ENCODE peak calls at places on chromosomes 4 and X, in four cellular contexts. One of them, this sample, is unnamed.

GRCh38 chr4:54363037-54363436 is 133.9 kb downstream of the PDGFRA start:
- DNase-seq in GM23338: no peak
- DNase-seq in SK-N-SH: peak
- DNase-seq in foreskin fibroblast: no peak
- DNase-seq in this sample: no peak

GRCh38 chr4:174210952-174211490 is 72.4 kb downstream of the FBXO8 start:
- DNase-seq in GM23338: no peak
- DNase-seq in SK-N-SH: no peak
- DNase-seq in foreskin fibroblast: peak
- DNase-seq in this sample: no peak

GRCh38 chr4:185222598-185222997 is 13.2 kb downstream of the SNX25 start:
- DNase-seq in GM23338: no peak
- DNase-seq in SK-N-SH: no peak
- DNase-seq in foreskin fibroblast: peak
- DNase-seq in this sample: no peak

GRCh38 chr4:87375719-87376291 is 15.2 kb downstream of the HSD17B11 start:
- DNase-seq in GM23338: peak
- DNase-seq in SK-N-SH: peak
- DNase-seq in foreskin fibroblast: peak
- DNase-seq in this sample: no peak

GRCh38 chr4:10697071-10697470 is 12.5 kb upstream of the CLNK start:
- DNase-seq in GM23338: no peak
- DNase-seq in SK-N-SH: no peak
- DNase-seq in foreskin fibroblast: no peak
- DNase-seq in this sample: no peak

GRCh38 chrX:31178064-31178768 is 106.4 kb upstream of the FTHL17 start:
- DNase-seq in GM23338: no peak
- DNase-seq in SK-N-SH: no peak
- DNase-seq in foreskin fibroblast: no peak
- DNase-seq in this sample: no peak

GRCh38 chr4:13089659-13089998 is 394.5 kb downstream of the RAB28 start:
- DNase-seq in GM23338: peak
- DNase-seq in SK-N-SH: no peak
- DNase-seq in foreskin fibroblast: no peak
- DNase-seq in this sample: no peak

GRCh38 chrX:39121903-39122302 is 320.6 kb downstream of the MID1IP1 start:
- DNase-seq in GM23338: no peak
- DNase-seq in SK-N-SH: no peak
- DNase-seq in foreskin fibroblast: no peak
- DNase-seq in this sample: no peak

GRCh38 chr4:4791299-4791798 is 68.1 kb upstream of the MSX1 start:
- DNase-seq in GM23338: peak
- DNase-seq in SK-N-SH: peak
- DNase-seq in foreskin fibroblast: no peak
- DNase-seq in this sample: no peak

GRCh38 chrX:56947695-56948094 is 47.6 kb downstream of the SPIN3 start:
- DNase-seq in GM23338: no peak
- DNase-seq in SK-N-SH: no peak
- DNase-seq in foreskin fibroblast: peak
- DNase-seq in this sample: no peak

GRCh38 chr4:48071171-48071570 is 54.6 kb downstream of the NIPAL1 start:
- DNase-seq in GM23338: no peak
- DNase-seq in SK-N-SH: no peak
- DNase-seq in foreskin fibroblast: no peak
- DNase-seq in this sample: no peak

GRCh38 chrX:10622197-10622596 is 1.8 kb upstream of the MID1 start:
- DNase-seq in GM23338: no peak
- DNase-seq in SK-N-SH: no peak
- DNase-seq in foreskin fibroblast: peak
- DNase-seq in this sample: no peak

GRCh38 chr4:141652161-141652778 is 15.9 kb downstream of the IL15 start:
- DNase-seq in GM23338: no peak
- DNase-seq in SK-N-SH: no peak
- DNase-seq in foreskin fibroblast: peak
- DNase-seq in this sample: no peak

GRCh38 chrX:130340271-130340670 is 552 bp downstream of the SLC25A14 start:
- DNase-seq in GM23338: no peak
- DNase-seq in SK-N-SH: no peak
- DNase-seq in foreskin fibroblast: no peak
- DNase-seq in this sample: no peak

GRCh38 chr4:122625156-122625555 is 4.3 kb upstream of the IL21 start:
- DNase-seq in GM23338: no peak
- DNase-seq in SK-N-SH: no peak
- DNase-seq in foreskin fibroblast: peak
- DNase-seq in this sample: no peak

GRCh38 chr4:143230683-143231082 is 46.0 kb downstream of the USP38 start:
- DNase-seq in GM23338: no peak
- DNase-seq in SK-N-SH: no peak
- DNase-seq in foreskin fibroblast: no peak
- DNase-seq in this sample: no peak

GRCh38 chr4:140098481-140099132 is 55.4 kb downstream of the MAML3 start:
- DNase-seq in GM23338: no peak
- DNase-seq in SK-N-SH: no peak
- DNase-seq in foreskin fibroblast: peak
- DNase-seq in this sample: no peak

GRCh38 chr4:86919824-86920223 is 15.0 kb upstream of the AFF1 start:
- DNase-seq in GM23338: no peak
- DNase-seq in SK-N-SH: no peak
- DNase-seq in foreskin fibroblast: peak
- DNase-seq in this sample: no peak

GRCh38 chr4:6200011-6200921 is at the start of gene JAKMIP1:
- DNase-seq in GM23338: peak
- DNase-seq in SK-N-SH: peak
- DNase-seq in foreskin fibroblast: peak
- DNase-seq in this sample: no peak

GRCh38 chr4:152591361-152591760 is 55.5 kb upstream of the FBXW7 start:
- DNase-seq in GM23338: peak
- DNase-seq in SK-N-SH: no peak
- DNase-seq in foreskin fibroblast: peak
- DNase-seq in this sample: no peak

GRCh38 chr4:128548381-128548780 is 260.8 kb upstream of the PGRMC2 start:
- DNase-seq in GM23338: no peak
- DNase-seq in SK-N-SH: no peak
- DNase-seq in foreskin fibroblast: no peak
- DNase-seq in this sample: no peak

GRCh38 chr4:139177049-139177887 is at the start of gene ELF2:
- DNase-seq in GM23338: peak
- DNase-seq in SK-N-SH: peak
- DNase-seq in foreskin fibroblast: peak
- DNase-seq in this sample: peak

GRCh38 chr4:166198041-166198440 is 325.0 kb downstream of the TLL1 start:
- DNase-seq in GM23338: no peak
- DNase-seq in SK-N-SH: no peak
- DNase-seq in foreskin fibroblast: no peak
- DNase-seq in this sample: no peak

GRCh38 chr4:76590847-76591281 is 155.8 kb downstream of the SHROOM3 start:
- DNase-seq in GM23338: peak
- DNase-seq in SK-N-SH: no peak
- DNase-seq in foreskin fibroblast: peak
- DNase-seq in this sample: no peak

GRCh38 chr4:60129740-60130139 is 1070.4 kb upstream of the ADGRL3 start:
- DNase-seq in GM23338: no peak
- DNase-seq in SK-N-SH: no peak
- DNase-seq in foreskin fibroblast: no peak
- DNase-seq in this sample: no peak

GRCh38 chr4:170990989-170991589 is 822.1 kb upstream of the GALNTL6 start:
- DNase-seq in GM23338: peak
- DNase-seq in SK-N-SH: peak
- DNase-seq in foreskin fibroblast: no peak
- DNase-seq in this sample: no peak

GRCh38 chr4:186021461-186022167 is 47.3 kb upstream of the TLR3 start:
- DNase-seq in GM23338: peak
- DNase-seq in SK-N-SH: peak
- DNase-seq in foreskin fibroblast: peak
- DNase-seq in this sample: no peak

GRCh38 chr4:20520901-20521300 is 179.4 kb upstream of the PACRGL start:
- DNase-seq in GM23338: no peak
- DNase-seq in SK-N-SH: peak
- DNase-seq in foreskin fibroblast: peak
- DNase-seq in this sample: no peak

DNA sequence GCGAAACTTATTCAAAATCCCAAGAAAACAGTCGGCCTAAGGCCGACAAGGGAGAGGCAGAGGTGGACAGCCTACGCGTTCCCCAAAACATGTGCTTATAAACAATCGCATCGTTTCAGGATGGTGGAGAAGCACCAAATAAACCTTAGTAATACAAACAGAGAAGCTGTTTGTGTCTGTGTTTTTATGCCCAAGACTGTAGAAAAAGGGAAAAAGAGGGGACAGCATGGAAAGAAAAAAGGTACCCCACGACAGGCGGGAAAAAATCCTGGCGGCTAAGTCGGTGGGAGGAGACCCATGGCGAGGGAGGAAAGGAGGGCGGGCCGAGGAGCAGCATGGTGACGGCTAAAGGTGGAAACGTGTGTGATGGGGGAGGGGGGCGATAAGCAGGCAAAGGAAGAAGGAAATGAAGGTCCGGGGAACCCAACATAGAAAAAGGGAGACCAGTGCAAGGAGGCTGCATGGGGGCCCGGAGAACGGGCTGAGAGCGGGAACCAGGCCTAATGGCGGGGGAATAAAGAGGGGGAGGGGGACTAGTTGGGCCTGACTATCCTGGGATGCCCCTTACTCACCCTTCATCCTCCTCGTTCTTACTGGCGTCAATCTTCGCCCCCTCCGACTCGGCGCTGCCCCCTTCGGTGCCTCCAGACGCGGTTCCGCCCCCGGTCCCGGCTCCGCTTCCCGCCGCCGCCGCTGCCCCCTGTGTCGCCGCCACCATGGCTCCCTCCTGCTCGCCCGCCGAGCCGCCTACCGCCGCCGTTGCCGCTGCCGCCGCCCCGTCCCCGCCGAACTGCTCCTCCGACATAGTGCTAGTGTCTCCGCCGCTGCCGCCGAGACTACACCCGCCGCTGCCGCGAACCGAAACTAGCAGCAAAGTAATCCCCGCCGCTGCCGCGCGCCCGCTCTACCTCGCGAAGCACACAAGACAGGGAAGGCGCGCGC is 646 bp downstream of the HNRNPD start:
- DNase-seq in GM23338: peak
- DNase-seq in SK-N-SH: peak
- DNase-seq in foreskin fibroblast: peak
- DNase-seq in this sample: peak
- TF ChIP-seq CTCF in GM23338: no peak
- TF ChIP-seq CTCF in SK-N-SH: no peak
- TF ChIP-seq CTCF in foreskin fibroblast: no peak
- TF ChIP-seq CTCF in this sample: no peak

GRCh38 chrX:153800746-153801145 is 6.3 kb downstream of the SSR4 start:
- DNase-seq in GM23338: no peak
- DNase-seq in SK-N-SH: no peak
- DNase-seq in foreskin fibroblast: no peak
- DNase-seq in this sample: no peak

GRCh38 chrX:153802513-153803045 is 8.1 kb downstream of the SSR4 start:
- DNase-seq in GM23338: no peak
- DNase-seq in SK-N-SH: no peak
- DNase-seq in foreskin fibroblast: no peak
- DNase-seq in this sample: no peak

GRCh38 chrX:153799326-153799725 is 4.9 kb downstream of the SSR4 start:
- DNase-seq in GM23338: no peak
- DNase-seq in SK-N-SH: no peak
- DNase-seq in foreskin fibroblast: no peak
- DNase-seq in this sample: no peak

GRCh38 chrX:153801646-153802045 is 7.2 kb downstream of the SSR4 start:
- DNase-seq in GM23338: no peak
- DNase-seq in SK-N-SH: no peak
- DNase-seq in foreskin fibroblast: no peak
- DNase-seq in this sample: no peak

DNA sequence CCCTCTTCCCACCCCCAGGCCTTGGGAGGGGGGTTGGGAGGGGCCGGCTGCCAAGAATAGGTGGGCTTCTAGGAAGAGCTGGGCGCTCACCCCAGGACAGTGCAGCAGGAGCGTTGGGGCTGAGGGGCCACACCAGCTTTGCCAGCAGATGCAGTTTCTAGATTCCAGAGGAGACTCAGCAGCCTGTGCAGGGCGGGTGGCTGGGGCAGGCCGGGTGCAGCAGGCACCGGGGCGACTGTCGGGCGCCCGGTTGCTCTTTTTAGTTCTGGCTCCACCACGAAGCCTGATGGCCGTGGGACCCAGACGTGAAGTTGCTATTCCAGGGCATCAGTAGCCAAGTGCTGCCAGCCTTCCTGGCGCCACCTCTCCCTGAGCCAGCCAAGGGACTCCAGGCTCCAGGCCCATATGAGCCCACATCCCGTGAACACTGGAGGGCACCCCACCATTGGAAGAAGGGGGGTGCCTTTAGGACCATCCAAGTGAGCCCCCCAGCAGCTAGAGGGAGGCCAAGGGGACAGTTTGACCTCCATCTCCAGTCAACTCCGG is 5.8 kb downstream of the SSR4 start:
- DNase-seq in GM23338: no peak
- DNase-seq in SK-N-SH: no peak
- DNase-seq in foreskin fibroblast: no peak
- DNase-seq in this sample: no peak
- TF ChIP-seq CTCF in GM23338: peak
- TF ChIP-seq CTCF in SK-N-SH: no peak
- TF ChIP-seq CTCF in foreskin fibroblast: no peak
- TF ChIP-seq CTCF in this sample: no peak

GRCh38 chr4:177367336-177367735 is 57.7 kb downstream of the NEIL3 start:
- DNase-seq in GM23338: peak
- DNase-seq in SK-N-SH: no peak
- DNase-seq in foreskin fibroblast: peak
- DNase-seq in this sample: no peak
- TF ChIP-seq CTCF in GM23338: peak
- TF ChIP-seq CTCF in SK-N-SH: no peak
- TF ChIP-seq CTCF in foreskin fibroblast: peak
- TF ChIP-seq CTCF in this sample: no peak

GRCh38 chr4:95361696-95361965 is 187.1 kb downstream of the UNC5C start:
- DNase-seq in GM23338: no peak
- DNase-seq in SK-N-SH: no peak
- DNase-seq in foreskin fibroblast: no peak
- DNase-seq in this sample: no peak

GRCh38 chr4:95363966-95364365 is 184.8 kb downstream of the UNC5C start:
- DNase-seq in GM23338: no peak
- DNase-seq in SK-N-SH: no peak
- DNase-seq in foreskin fibroblast: no peak
- DNase-seq in this sample: no peak

GRCh38 chr4:95363579-95363965 is 185.2 kb downstream of the UNC5C start:
- DNase-seq in GM23338: no peak
- DNase-seq in SK-N-SH: no peak
- DNase-seq in foreskin fibroblast: no peak
- DNase-seq in this sample: no peak

GRCh38 chr4:95362066-95362465 is 186.7 kb downstream of the UNC5C start:
- DNase-seq in GM23338: no peak
- DNase-seq in SK-N-SH: no peak
- DNase-seq in foreskin fibroblast: no peak
- DNase-seq in this sample: no peak

GRCh38 chr4:95362906-95363578 is 185.7 kb downstream of the UNC5C start:
- DNase-seq in GM23338: peak
- DNase-seq in SK-N-SH: peak
- DNase-seq in foreskin fibroblast: no peak
- DNase-seq in this sample: no peak
- TF ChIP-seq CTCF in GM23338: peak
- TF ChIP-seq CTCF in SK-N-SH: peak
- TF ChIP-seq CTCF in foreskin fibroblast: no peak
- TF ChIP-seq CTCF in this sample: no peak

This sample was measured in omental fat pad.